ENCODE peak calls at places on chromosomes 6 and 20, in four cellular contexts. A is GM12865, D is cardiac fibroblast, C is colonic mucosa. L is an unnamed sample.

GRCh38 chr6:170076466-170077165 is 214.3 kb downstream of the DLL1 start:
- DNase-seq in A (no peak), C (no peak), D (no peak), L (no peak)

GRCh38 chr6:1054653-1055014 is 257.3 kb upstream of the FOXQ1 start:
- DNase-seq in C (no peak), D (no peak), A (no peak), L (no peak)

GRCh38 chr6:100468013-100468622 is 3.4 kb upstream of the SIM1 start:
- DNase-seq in D (no peak), A (no peak), C (no peak), L (no peak)

GRCh38 chr6:136326038-136326561 is 36.5 kb upstream of the BCLAF1 start:
- DNase-seq in A (no peak), C (no peak), D (peak; percentile 19), L (peak; percentile 38)

GRCh38 chr20:32037929-32038328 is 14.1 kb upstream of the HCK start:
- DNase-seq in A (no peak), D (peak; percentile 67), C (no peak), L (no peak)

GRCh38 chr6:31639449-31639861 is 13.0 kb downstream of the BAG6 start:
- DNase-seq in D (peak; percentile 61), A (no peak), C (no peak), L (no peak)

GRCh38 chr20:44714701-44715494 is at the start of gene CCN5:
- DNase-seq in C (peak; percentile 92), A (no peak), D (peak; percentile 81), L (peak; percentile 70)

GRCh38 chr6:149094156-149094555 is 223.4 kb upstream of the TAB2 start:
- DNase-seq in D (no peak), C (no peak), A (no peak), L (no peak)

GRCh38 chr6:161434921-161435411 is 161.1 kb upstream of the AGPAT4 start:
- DNase-seq in C (no peak), D (peak; percentile 97), A (no peak), L (peak; percentile 48)

GRCh38 chr6:167795874-167796667 is 30.6 kb upstream of the AFDN start:
- DNase-seq in D (no peak), A (no peak), C (peak; percentile 75), L (no peak)

GRCh38 chr6:5898563-5898962 is 108.2 kb downstream of the NRN1 start:
- DNase-seq in D (no peak), A (no peak), C (no peak), L (no peak)

GRCh38 chr6:85405175-85405852 is 44.6 kb upstream of the NT5E start:
- DNase-seq in C (peak; percentile 66), A (no peak), D (no peak), L (peak; percentile 54)

GRCh38 chr6:24313133-24313476 is 44.8 kb downstream of the DCDC2 start:
- DNase-seq in C (no peak), A (no peak), D (no peak), L (no peak)

GRCh38 chr20:11895832-11896484 is 21.7 kb upstream of the BTBD3 start:
- DNase-seq in A (no peak), D (peak; percentile 18), C (no peak), L (no peak)

GRCh38 chr6:37516920-37517405 is 17.3 kb upstream of the CCDC167 start:
- DNase-seq in C (no peak), D (no peak), A (peak; percentile 31), L (no peak)

GRCh38 chr20:58619847-58620431 is 31.1 kb upstream of the STX16 start:
- DNase-seq in C (no peak), A (peak; percentile 35), D (no peak), L (no peak)

GRCh38 chr20:47019106-47019824 is 124.6 kb downstream of the EYA2 start:
- DNase-seq in D (no peak), C (no peak), A (no peak), L (peak; percentile 71)

GRCh38 chr6:143765422-143766184 is 77.5 kb upstream of the LTV1 start:
- DNase-seq in D (no peak), A (no peak), C (no peak), L (no peak)

GRCh38 chr6:46706464-46706863 is 18.8 kb downstream of the TDRD6 start:
- DNase-seq in C (no peak), D (no peak), A (peak; percentile 20), L (no peak)

GRCh38 chr20:34410331-34410730 is 47.3 kb downstream of the ITCH start:
- DNase-seq in A (no peak), C (no peak), D (no peak), L (no peak)

GRCh38 chr20:10674684-10675455 is 1.1 kb upstream of the JAG1 start:
- DNase-seq in A (peak; percentile 84), D (peak; percentile 76), C (peak; percentile 88), L (peak; percentile 92)

GRCh38 chr20:37401930-37402675 is 56.2 kb downstream of the SRC start:
- DNase-seq in C (no peak), A (no peak), D (no peak), L (no peak)

GRCh38 chr20:50070361-50070760 is 42.6 kb downstream of the UBE2V1 start:
- DNase-seq in C (no peak), A (peak; percentile 24), D (no peak), L (no peak)

GRCh38 chr6:159988983-159989454 is 20.1 kb downstream of the IGF2R start:
- DNase-seq in D (peak; percentile 76), C (no peak), A (no peak), L (no peak)

GRCh38 chr6:1396952-1397868 is 7.8 kb downstream of the FOXF2 start:
- DNase-seq in A (peak; percentile 82), D (peak; percentile 74), C (peak; percentile 67), L (peak; percentile 90)

GRCh38 chr6:121670511-121670910 is 235.1 kb downstream of the GJA1 start:
- DNase-seq in D (peak; percentile 58), A (no peak), C (no peak), L (no peak)

GRCh38 chr6:635233-635632 is 21.7 kb downstream of the HUS1B start:
- DNase-seq in D (no peak), A (no peak), C (no peak), L (no peak)

GRCh38 chr20:25282034-25282781 is 34.3 kb downstream of the PYGB start:
- DNase-seq in D (no peak), C (no peak), A (no peak), L (no peak)

GRCh38 chr6:96304997-96305396 is 216.6 kb upstream of the UFL1 start:
- DNase-seq in D (no peak), C (no peak), A (peak; percentile 44), L (no peak)
- H3K4me3 ChIP-seq in D (no peak overlapping the region), C (no peak overlapping the region), A (no peak overlapping the region), L (no peak overlapping the region)

DNA sequence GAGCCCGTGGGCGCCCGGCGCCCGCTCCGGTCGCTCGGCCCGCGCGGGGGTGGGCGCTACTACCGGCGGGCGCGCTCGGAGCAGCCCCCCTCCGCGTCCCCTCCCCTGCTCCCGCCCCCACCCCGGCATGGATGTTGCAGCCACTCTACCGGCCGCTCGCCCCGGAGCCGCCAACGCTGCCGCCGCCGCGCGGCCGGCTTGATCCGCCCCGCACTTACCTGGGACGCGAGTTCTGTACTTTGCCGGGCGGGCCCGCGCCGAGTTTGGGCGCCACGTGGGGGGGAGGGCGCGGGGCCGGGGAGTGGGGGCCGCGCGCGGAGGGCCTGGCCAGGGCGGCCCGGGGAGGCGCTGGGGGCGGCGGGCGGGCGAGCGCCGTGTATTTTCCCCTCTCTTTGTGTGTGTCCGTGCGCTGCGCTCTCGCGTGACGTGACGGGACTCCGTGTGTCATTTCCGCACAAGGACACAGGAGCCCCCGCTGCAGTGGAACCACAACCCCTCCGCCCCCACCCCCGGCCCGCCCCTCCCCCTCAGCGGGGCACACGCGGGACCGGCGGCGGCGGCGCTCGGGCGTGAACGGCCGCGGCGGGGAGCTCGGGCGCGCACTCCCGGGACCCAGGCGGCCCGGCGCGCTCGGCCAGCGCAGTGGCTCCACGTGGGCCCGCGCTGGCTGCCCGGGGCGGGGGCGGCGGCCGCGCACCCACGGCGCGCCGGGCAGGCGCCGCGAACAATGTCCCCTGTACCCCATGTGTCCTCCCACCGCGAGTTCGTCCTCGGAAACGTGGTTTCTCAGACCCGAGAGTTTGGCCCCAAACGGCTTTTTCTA is at the start of gene BEND3:
- DNase-seq in D (no peak), A (peak; percentile 59), C (peak; percentile 45), L (peak; percentile 61)
- H3K4me3 ChIP-seq in D (peak within 1 kb of the TSS; percentile 60), A (peak within 1 kb of the TSS; percentile 82), C (peak within 1 kb of the TSS; percentile 75), L (peak within 1 kb of the TSS; percentile 79)

GRCh38 chr6:10529231-10529801 is 8.2 kb downstream of the GCNT2 start:
- DNase-seq in C (no peak), A (peak; percentile 52), D (no peak), L (no peak)

GRCh38 chr6:10534418-10534760 is 13.2 kb downstream of the GCNT2 start:
- DNase-seq in C (no peak), A (peak; percentile 63), D (no peak), L (no peak)

GRCh38 chr6:10531513-10531912 is 10.4 kb downstream of the GCNT2 start:
- DNase-seq in A (peak; percentile 66), D (no peak), C (no peak), L (no peak)

GRCh38 chr6:10532392-10532791 is 11.2 kb downstream of the GCNT2 start:
- DNase-seq in A (peak; percentile 18), D (no peak), C (no peak), L (no peak)

DNA sequence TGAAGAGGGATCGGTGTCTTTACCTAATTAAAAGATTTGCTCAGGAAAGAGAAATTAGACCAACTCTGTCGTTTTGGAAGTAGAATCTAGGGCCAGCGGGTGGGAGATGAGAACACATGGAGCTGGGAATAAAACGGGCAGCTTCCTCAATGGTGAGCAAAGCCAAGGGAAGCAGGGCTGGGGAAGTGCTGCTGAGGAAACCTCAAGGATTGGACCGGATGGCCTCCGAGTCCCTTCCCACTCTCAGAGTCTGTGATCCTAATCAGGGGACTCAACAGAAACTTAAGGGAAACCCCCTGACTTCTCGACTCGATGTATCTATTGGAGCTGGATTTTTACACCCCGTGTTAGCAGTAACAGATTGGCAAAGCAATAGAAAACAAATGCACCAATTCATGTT is 10.8 kb downstream of the GCNT2 start:
- DNase-seq in C (no peak), D (no peak), A (peak; percentile 61), L (no peak)
- H3K4me3 ChIP-seq in C (no peak overlapping the region), D (no peak overlapping the region), A (peak overlapping the region; percentile 76), L (no peak overlapping the region)

DNA sequence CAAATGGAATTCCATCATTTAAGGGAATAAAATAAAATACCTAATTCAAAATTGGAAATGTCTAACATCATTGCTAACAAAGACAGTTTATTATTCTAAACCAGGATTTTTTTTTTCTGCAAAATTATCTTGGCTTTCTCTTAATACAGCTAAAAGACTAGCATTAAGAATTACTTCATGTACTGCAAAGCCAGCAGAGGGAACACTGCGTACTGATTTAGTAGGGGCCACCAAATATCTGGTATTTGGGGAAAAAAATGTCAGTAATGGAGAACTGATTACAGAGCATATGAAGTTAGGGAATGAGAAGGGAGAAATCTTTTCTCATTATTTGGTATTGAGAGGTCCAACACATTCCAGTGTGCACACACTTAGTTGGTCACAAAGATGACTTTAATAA is 3.2 kb upstream of the SOX4 start:
- DNase-seq in D (no peak), A (no peak), C (no peak), L (no peak)
- H3K4me3 ChIP-seq in D (no peak overlapping the region), A (no peak overlapping the region), C (no peak overlapping the region), L (no peak overlapping the region)

L was measured in hepatocyte.